ENCODE peak calls at places on chromosome 17, in six cellular contexts. K is NCI-H69; Q is natural killer cell treated with Interleukin-12 subunit alpha and Interleukin-12 subunit beta and Interleukin-15 and Interleukin-18, amount 100 ng/mL, for 72 hours; E is bronchial epithelial cell; X is HCEC 1CT; W is NCI-H446 treated with DMSO at 0.1 percent for 48 hours. B is an unnamed sample.

GRCh38 chr17:4180791-4181190 is 37.8 kb downstream of the CYB5D2 start:
- DNase-seq in Q (no peak), E (no peak), X (no peak), W (no peak), K (no peak), B (no peak)

GRCh38 chr17:64209356-64209941 is 53.6 kb downstream of the TEX2 start:
- DNase-seq in E (no peak), X (no peak), K (peak; percentile 21), Q (no peak), W (no peak), B (no peak)

GRCh38 chr17:30716461-30717289 is 107.8 kb downstream of the CRLF3 start:
- DNase-seq in E (no peak), K (peak; percentile 48), X (peak; percentile 11), W (no peak), Q (no peak), B (no peak)

GRCh38 chr17:70050192-70050591 is 24.8 kb upstream of the KCNJ16 start:
- DNase-seq in W (no peak), K (no peak), X (no peak), E (no peak), Q (no peak), B (no peak)

GRCh38 chr17:72988451-72988850 is 104.0 kb downstream of the SLC39A11 start:
- DNase-seq in Q (no peak), K (no peak), W (no peak), E (no peak), X (no peak), B (no peak)

GRCh38 chr17:76414334-76415295 is 30.2 kb downstream of the SPHK1 start:
- DNase-seq in X (no peak), K (peak; percentile 95), Q (peak; percentile 46), W (peak; percentile 94), E (no peak), B (no peak)

GRCh38 chr17:47633996-47634395 is 15.7 kb upstream of the KPNB1 start:
- DNase-seq in X (no peak), K (no peak), Q (no peak), W (no peak), E (peak; percentile 59), B (no peak)

GRCh38 chr17:43690624-43691316 is 29.0 kb upstream of the MEOX1 start:
- DNase-seq in W (no peak), X (no peak), E (no peak), Q (no peak), K (no peak), B (no peak)

GRCh38 chr17:45918241-45918745 is 23.9 kb downstream of the MAPT start:
- DNase-seq in E (no peak), W (no peak), Q (no peak), K (peak; percentile 87), X (no peak), B (no peak)

B was measured in GM20000.